ENCODE peak calls at places on chromosome 11, in ten cellular contexts. V is NCI-H2081; U is heart right ventricle; L is NCI-H2029; Q is Karpas-422; R is AG20443; F is Caki2; S is T47D; M is colonic mucosa; C is stimulated activated CD4-positive, alpha-beta T cell treated with anti-CD3 and anti-CD28 coated beads, Interleukin-1b, Interleukin-23, amount 100 ng/mL, for 1 hour. J is an unnamed sample.
A peak's percentile ranks its signal among the peaks of the same experiment; 100 is the strongest.

GRCh38 chr11:26949846-26950245 is 44.1 kb upstream of the FIBIN start:
- DNase-seq in V (no peak), L (no peak), M (no peak), Q (no peak), R (no peak), S (no peak), F (no peak), C (no peak), U (no peak), J (no peak)

GRCh38 chr11:73359930-73360742 is 16.1 kb upstream of the RELT start:
- DNase-seq in S (peak; percentile 61), U (no peak), Q (peak; percentile 60), V (no peak), C (no peak), F (no peak), R (no peak), L (no peak), M (no peak), J (no peak)

GRCh38 chr11:79097279-79097875 is 343.5 kb downstream of the TENM4 start:
- DNase-seq in C (no peak), V (no peak), S (no peak), Q (no peak), M (no peak), L (no peak), R (no peak), U (no peak), F (no peak), J (no peak)

GRCh38 chr11:68749501-68750196 is 1.7 kb downstream of the TESMIN start:
- DNase-seq in U (no peak), V (no peak), C (no peak), S (peak; percentile 26), Q (no peak), R (no peak), L (no peak), M (no peak), F (no peak), J (no peak)

GRCh38 chr11:68206211-68206610 is 6.9 kb downstream of the KMT5B start:
- DNase-seq in C (no peak), Q (peak; percentile 86), V (peak; percentile 40), S (no peak), L (peak; percentile 61), R (peak; percentile 62), F (peak; percentile 39), U (no peak), M (no peak), J (peak; percentile 19)

GRCh38 chr11:76806131-76806530 is 23.0 kb downstream of the TSKU start:
- DNase-seq in C (no peak), S (no peak), R (peak; percentile 3), V (no peak), M (peak; percentile 19), L (no peak), Q (no peak), U (no peak), F (no peak), J (no peak)

GRCh38 chr11:74325649-74326645 is 14.5 kb upstream of the P4HA3 start:
- DNase-seq in V (peak; percentile 23), Q (no peak), L (peak; percentile 89), M (peak; percentile 66), C (no peak), S (no peak), R (peak; percentile 90), F (no peak), U (peak; percentile 86), J (no peak)

GRCh38 chr11:114280696-114281095 is 15.5 kb upstream of the NNMT start:
- DNase-seq in C (no peak), S (peak; percentile 45), M (peak; percentile 59), L (peak; percentile 65), R (peak; percentile 92), Q (peak; percentile 50), F (peak; percentile 62), U (peak; percentile 68), V (peak; percentile 88), J (no peak)

GRCh38 chr11:76566811-76567210 is 103.7 kb downstream of the LRRC32 start:
- DNase-seq in R (no peak), L (no peak), C (no peak), M (no peak), S (no peak), Q (no peak), F (no peak), U (no peak), V (no peak), J (no peak)

GRCh38 chr11:124748481-124749338 is 3.3 kb downstream of the VSIG2 start:
- DNase-seq in V (no peak), S (peak; percentile 77), C (no peak), M (peak; percentile 59), Q (no peak), U (no peak), L (no peak), R (no peak), F (no peak), J (no peak)

GRCh38 chr11:75966546-75967287 is 151.7 kb downstream of the UVRAG start:
- DNase-seq in F (no peak), R (peak; percentile 55), S (no peak), V (no peak), C (no peak), M (no peak), U (no peak), L (no peak), Q (no peak), J (no peak)

GRCh38 chr11:116073854-116074837 is 569.9 kb upstream of the CADM1 start:
- DNase-seq in L (peak; percentile 46), M (no peak), C (no peak), Q (no peak), U (peak; percentile 45), F (peak; percentile 74), V (no peak), R (no peak), S (no peak), J (peak; percentile 45)

GRCh38 chr11:64826062-64826461 is 15.7 kb upstream of the MEN1 start:
- DNase-seq in M (no peak), Q (no peak), C (no peak), F (no peak), S (no peak), R (no peak), L (peak; percentile 16), U (no peak), V (no peak), J (no peak)

GRCh38 chr11:119195680-119196079 is 10.4 kb downstream of the NHERF4 start:
- DNase-seq in S (peak; percentile 98), L (peak; percentile 66), R (peak; percentile 88), M (peak; percentile 61), F (peak; percentile 11), Q (no peak), C (no peak), U (no peak), V (peak; percentile 53), J (peak; percentile 59)

GRCh38 chr11:64518928-64519327 is 72.1 kb upstream of the SLC22A12 start:
- DNase-seq in C (no peak), Q (no peak), S (no peak), F (no peak), M (no peak), R (no peak), L (no peak), U (no peak), V (no peak), J (no peak)

GRCh38 chr11:18749681-18750319 is 23.8 kb upstream of the IGSF22 start:
- DNase-seq in V (no peak), Q (no peak), M (no peak), F (peak; percentile 44), U (no peak), R (peak; percentile 84), L (no peak), C (no peak), S (no peak), J (no peak)

GRCh38 chr11:100735949-100736675 is 49.0 kb downstream of the ARHGAP42 start:
- DNase-seq in R (no peak), U (no peak), L (no peak), S (no peak), Q (no peak), V (no peak), F (no peak), M (no peak), C (no peak), J (no peak)

GRCh38 chr11:76455331-76455730 is 10.5 kb downstream of the EMSY start:
- DNase-seq in S (no peak), V (no peak), U (no peak), L (no peak), M (no peak), Q (no peak), R (no peak), F (no peak), C (no peak), J (no peak)

GRCh38 chr11:62985351-62985750 is 584 bp upstream of the SLC22A6 start:
- DNase-seq in Q (no peak), S (no peak), U (no peak), M (no peak), F (no peak), R (no peak), C (no peak), V (no peak), L (no peak), J (no peak)